ENCODE peak calls at places on chromosomes 11 and 22, in seven cellular contexts. One of them, this sample, is unnamed.

GRCh38 chr11:117900720-117901440 is 24.4 kb upstream of the FXYD6 start:
- DNase-seq in CD4-positive, alpha-beta memory T cell: no peak
- DNase-seq in astrocyte of the cerebellum: no peak
- DNase-seq in amniotic stem cell: no peak
- DNase-seq in iris pigment epithelial cell: no peak
- DNase-seq in hippocampal formation: no peak
- DNase-seq in cardiac septum: peak; percentile 59
- DNase-seq in this sample: no peak

GRCh38 chr11:12682730-12683500 is 8.7 kb downstream of the TEAD1 start:
- DNase-seq in CD4-positive, alpha-beta memory T cell: no peak
- DNase-seq in astrocyte of the cerebellum: no peak
- DNase-seq in amniotic stem cell: no peak
- DNase-seq in iris pigment epithelial cell: no peak
- DNase-seq in hippocampal formation: no peak
- DNase-seq in cardiac septum: no peak
- DNase-seq in this sample: no peak

GRCh38 chr22:36569999-36570398 is 41.0 kb upstream of the EIF3D start:
- DNase-seq in CD4-positive, alpha-beta memory T cell: no peak
- DNase-seq in astrocyte of the cerebellum: no peak
- DNase-seq in amniotic stem cell: no peak
- DNase-seq in iris pigment epithelial cell: peak; percentile 31
- DNase-seq in hippocampal formation: no peak
- DNase-seq in cardiac septum: no peak
- DNase-seq in this sample: no peak

GRCh38 chr22:49847751-49848689 is 5.6 kb upstream of the ZBED4 start:
- DNase-seq in CD4-positive, alpha-beta memory T cell: no peak
- DNase-seq in astrocyte of the cerebellum: no peak
- DNase-seq in amniotic stem cell: no peak
- DNase-seq in iris pigment epithelial cell: no peak
- DNase-seq in hippocampal formation: no peak
- DNase-seq in cardiac septum: no peak
- DNase-seq in this sample: no peak

GRCh38 chr11:45319077-45319476 is 32.9 kb upstream of the SYT13 start:
- DNase-seq in CD4-positive, alpha-beta memory T cell: no peak
- DNase-seq in astrocyte of the cerebellum: no peak
- DNase-seq in amniotic stem cell: no peak
- DNase-seq in iris pigment epithelial cell: no peak
- DNase-seq in hippocampal formation: no peak
- DNase-seq in cardiac septum: peak; percentile 9
- DNase-seq in this sample: no peak

GRCh38 chr22:43562843-43563242 is 151.0 kb downstream of the MPPED1 start:
- DNase-seq in CD4-positive, alpha-beta memory T cell: no peak
- DNase-seq in astrocyte of the cerebellum: no peak
- DNase-seq in amniotic stem cell: no peak
- DNase-seq in iris pigment epithelial cell: no peak
- DNase-seq in hippocampal formation: no peak
- DNase-seq in cardiac septum: no peak
- DNase-seq in this sample: no peak

GRCh38 chr11:64067257-64067993 is 31.7 kb downstream of the FLRT1 start:
- DNase-seq in CD4-positive, alpha-beta memory T cell: no peak
- DNase-seq in astrocyte of the cerebellum: no peak
- DNase-seq in amniotic stem cell: no peak
- DNase-seq in iris pigment epithelial cell: no peak
- DNase-seq in hippocampal formation: no peak
- DNase-seq in cardiac septum: no peak
- DNase-seq in this sample: no peak

GRCh38 chr11:78685156-78685555 is 110.5 kb upstream of the NARS2 start:
- DNase-seq in CD4-positive, alpha-beta memory T cell: no peak
- DNase-seq in astrocyte of the cerebellum: no peak
- DNase-seq in amniotic stem cell: no peak
- DNase-seq in iris pigment epithelial cell: no peak
- DNase-seq in hippocampal formation: no peak
- DNase-seq in cardiac septum: no peak
- DNase-seq in this sample: no peak

GRCh38 chr22:20154602-20155183 is 3.8 kb upstream of the CCDC188 start:
- DNase-seq in CD4-positive, alpha-beta memory T cell: no peak
- DNase-seq in astrocyte of the cerebellum: no peak
- DNase-seq in amniotic stem cell: no peak
- DNase-seq in iris pigment epithelial cell: no peak
- DNase-seq in hippocampal formation: no peak
- DNase-seq in cardiac septum: no peak
- DNase-seq in this sample: no peak

GRCh38 chr11:131481317-131481716 is 110.9 kb downstream of the NTM start:
- DNase-seq in CD4-positive, alpha-beta memory T cell: no peak
- DNase-seq in astrocyte of the cerebellum: no peak
- DNase-seq in amniotic stem cell: no peak
- DNase-seq in iris pigment epithelial cell: no peak
- DNase-seq in hippocampal formation: no peak
- DNase-seq in cardiac septum: no peak
- DNase-seq in this sample: no peak